ENCODE peak calls at places on chromosomes 1 and 21, in eight cellular contexts. D is H7, X is tibial artery, K is right cardiac atrium, W is colonic mucosa, A is uterus, O is PC-3, G is adipocyte. R is an unnamed sample. For H3K27me3, the result is how much of the 10 kb centered on the place peaks cover.

GRCh38 chr21:15976807-15977206 is 247.0 kb downstream of the USP25 start:
- DNase-seq in D (peak), G (no peak), A (no peak), O (peak), W (no peak), K (no peak), X (no peak), R (no peak)

GRCh38 chr1:185532853-185533252 is 201.3 kb upstream of the HMCN1 start:
- DNase-seq in A (no peak), D (no peak), X (no peak), O (no peak), K (no peak), W (no peak), G (no peak), R (no peak)

GRCh38 chr1:182348916-182349747 is 42.5 kb downstream of the GLUL start:
- DNase-seq in D (no peak), W (no peak), X (peak), G (peak), K (peak), O (no peak), A (peak), R (no peak)

GRCh38 chr1:87154351-87154750 is 174.3 kb upstream of the LMO4 start:
- DNase-seq in O (no peak), G (no peak), D (no peak), A (no peak), W (no peak), X (no peak), K (no peak), R (no peak)

GRCh38 chr1:2835650-2836159 is 34.2 kb upstream of the TTC34 start:
- DNase-seq in D (no peak), K (no peak), A (no peak), X (no peak), G (no peak), O (no peak), W (no peak), R (no peak)

GRCh38 chr1:53562983-53563379 is 103.8 kb downstream of the DMRTB1 start:
- DNase-seq in D (no peak), X (no peak), G (no peak), A (no peak), W (no peak), O (no peak), K (no peak), R (no peak)

GRCh38 chr1:32817815-32818786 is 648 bp downstream of the S100PBP start:
- DNase-seq in X (peak), W (peak), D (peak), G (peak), K (peak), A (peak), O (peak), R (no peak)

GRCh38 chr1:114718661-114719423 is 2.3 kb upstream of the NRAS start:
- DNase-seq in W (no peak), X (no peak), G (no peak), A (no peak), K (no peak), O (peak), D (no peak), R (no peak)

GRCh38 chr1:7442918-7443317 is 328.2 kb upstream of the VAMP3 start:
- DNase-seq in A (no peak), D (no peak), K (no peak), X (no peak), W (no peak), O (no peak), G (no peak), R (no peak)

GRCh38 chr1:222769968-222770620 is 33.1 kb downstream of the FAM177B start:
- DNase-seq in A (no peak), D (no peak), W (no peak), K (no peak), G (no peak), X (no peak), O (peak), R (no peak)

GRCh38 chr1:168907781-168908180 is 178.8 kb upstream of the DPT start:
- DNase-seq in D (no peak), W (no peak), K (no peak), O (peak), A (no peak), X (no peak), G (no peak), R (no peak)

GRCh38 chr1:240804475-240804874 is 192.5 kb upstream of the GREM2 start:
- DNase-seq in G (peak), A (no peak), W (no peak), D (no peak), X (no peak), O (no peak), K (no peak), R (peak)

GRCh38 chr1:41799723-41800122 is 119.0 kb downstream of the HIVEP3 start:
- DNase-seq in A (no peak), O (peak), G (no peak), D (no peak), W (no peak), K (no peak), X (no peak), R (no peak)

GRCh38 chr1:64514197-64514765 is 44.4 kb downstream of the CACHD1 start:
- DNase-seq in G (peak), D (no peak), W (no peak), O (no peak), A (no peak), K (no peak), X (no peak), R (peak)

GRCh38 chr21:32253215-32253641 is 25.6 kb downstream of the MIS18A start:
- DNase-seq in O (no peak), A (peak), K (peak), G (no peak), W (no peak), X (no peak), D (no peak), R (peak)

GRCh38 chr1:61585714-61586113 is 139.2 kb downstream of the TM2D1 start:
- DNase-seq in X (no peak), A (no peak), W (peak), G (peak), O (peak), K (peak), D (no peak), R (no peak)

GRCh38 chr1:159177273-159177907 is 6.0 kb downstream of the CADM3 start:
- DNase-seq in W (peak), D (peak), G (peak), A (peak), O (peak), X (no peak), K (peak), R (peak)

GRCh38 chr1:7991504-7992440 is 30.3 kb downstream of the PARK7 start:
- DNase-seq in W (no peak), K (no peak), D (peak), O (no peak), A (no peak), G (no peak), X (no peak), R (no peak)

GRCh38 chr1:183349201-183349711 is 68.9 kb downstream of the NMNAT2 start:
- DNase-seq in K (peak), G (peak), D (no peak), W (no peak), O (no peak), X (no peak), A (no peak), R (no peak)

GRCh38 chr21:38853421-38853919 is 47.7 kb downstream of the ETS2 start:
- DNase-seq in W (peak), A (no peak), O (peak), X (no peak), K (no peak), G (peak), D (no peak), R (peak)

GRCh38 chr1:191608367-191608766 is 549.9 kb upstream of the RGS18 start:
- DNase-seq in D (no peak), A (no peak), K (no peak), O (peak), W (no peak), X (no peak), G (no peak), R (no peak)

GRCh38 chr1:22704440-22705067 is 6.1 kb upstream of the EPHB2 start:
- DNase-seq in G (peak), D (peak), W (peak), X (peak), A (peak), K (peak), O (peak), R (peak)

GRCh38 chr1:18542351-18542750 is 61.6 kb downstream of the KLHDC7A start:
- DNase-seq in K (no peak), A (no peak), O (no peak), X (no peak), D (no peak), G (no peak), W (no peak), R (no peak)

GRCh38 chr21:28392436-28392835 is 600.2 kb downstream of the LTN1 start:
- DNase-seq in W (no peak), D (no peak), O (no peak), G (no peak), A (no peak), X (no peak), K (no peak), R (no peak)

GRCh38 chr1:178134061-178134460 is 40.2 kb downstream of the RASAL2 start:
- DNase-seq in X (peak), W (peak), G (peak), A (no peak), K (no peak), O (peak), D (no peak), R (peak)

GRCh38 chr1:15157524-15158399 is 4.2 kb downstream of the TMEM51 start:
- DNase-seq in G (no peak), A (no peak), D (no peak), X (no peak), K (no peak), W (no peak), O (no peak), R (no peak)

GRCh38 chr1:39076127-39076798 is 50.1 kb downstream of the NDUFS5 start:
- DNase-seq in W (no peak), O (peak), A (peak), K (peak), G (peak), X (peak), D (no peak), R (no peak)

GRCh38 chr1:184673305-184673704 is 81.4 kb downstream of the EDEM3 start:
- DNase-seq in A (no peak), D (no peak), O (no peak), G (no peak), K (no peak), W (no peak), X (no peak), R (no peak)

GRCh38 chr1:109620396-109620817 is 770 bp downstream of the AMPD2 start:
- DNase-seq in W (peak), G (peak), X (no peak), A (peak), D (peak), K (peak), O (peak), R (no peak)

GRCh38 chr1:206685256-206685748 is 597 bp downstream of the MAPKAPK2 start:
- DNase-seq in A (no peak), X (no peak), K (peak), G (peak), O (peak), D (peak), W (no peak), R (no peak)

GRCh38 chr21:37530901-37531351 is 164.4 kb downstream of the DYRK1A start:
- DNase-seq in D (no peak), W (no peak), A (no peak), X (no peak), G (no peak), K (no peak), O (no peak), R (no peak)

GRCh38 chr21:43303240-43304178 is 123.4 kb downstream of the SIK1 start:
- DNase-seq in G (no peak), K (peak), O (peak), W (no peak), X (no peak), D (no peak), A (no peak), R (no peak)

GRCh38 chr1:193216920-193217319 is 30.5 kb upstream of the B3GALT2 start:
- DNase-seq in A (no peak), X (no peak), W (no peak), K (peak), D (peak), G (no peak), O (no peak), R (no peak)

GRCh38 chr1:107782192-107782845 is 182.7 kb downstream of the VAV3 start:
- DNase-seq in G (peak), O (peak), A (no peak), K (no peak), W (peak), X (no peak), D (peak), R (peak)

GRCh38 chr1:11697188-11697892 is 5.8 kb downstream of the DRAXIN start:
- DNase-seq in X (no peak), D (peak), G (no peak), O (no peak), A (no peak), K (no peak), W (no peak), R (no peak)
- H3K27me3 ChIP-seq in X (half or more), D (under half), G (half or more), O (under half), A (under half), K (under half), W (under half), R (half or more)

GRCh38 chr1:63317007-63317813 is 5.2 kb upstream of the FOXD3 start:
- DNase-seq in D (peak), X (no peak), O (peak), G (peak), W (peak), K (peak), A (no peak), R (no peak)
- H3K27me3 ChIP-seq in D (under half), X (half or more), O (under half), G (half or more), W (half or more), K (under half), A (under half), R (half or more)

DNA sequence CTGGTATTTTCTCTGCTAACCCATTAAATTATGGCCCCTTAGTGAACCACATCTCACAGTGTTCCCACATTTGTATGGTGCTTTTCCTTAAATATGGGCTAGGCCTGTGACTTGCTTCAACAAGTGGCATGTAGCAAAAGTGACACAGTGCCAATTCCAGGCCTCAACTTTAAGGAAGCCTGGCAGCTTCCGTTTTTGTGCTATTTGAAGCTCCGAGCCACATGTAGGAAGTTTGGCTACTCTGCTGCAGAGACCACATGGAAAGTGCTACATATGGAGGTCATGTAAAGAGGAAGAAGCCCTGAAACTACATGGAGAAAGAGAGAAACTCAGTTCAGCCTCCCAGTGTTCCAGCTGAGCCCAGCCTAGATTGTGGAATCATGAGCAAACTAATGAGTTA is 28.5 kb upstream of the DR1 start:
- DNase-seq in X (peak), G (no peak), O (no peak), A (no peak), W (no peak), K (peak), D (no peak), R (no peak)
- H3K27me3 ChIP-seq in X (under half), G (under half), O (under half), A (under half), W (under half), K (under half), D (under half), R (under half)

GRCh38 chr1:25522240-25522639 is 21.2 kb upstream of the LDLRAP1 start:
- DNase-seq in A (no peak), D (peak), K (no peak), W (no peak), X (no peak), G (no peak), O (no peak), R (no peak)

GRCh38 chr1:25520446-25521061 is 22.9 kb upstream of the LDLRAP1 start:
- DNase-seq in A (peak), O (peak), X (peak), D (peak), W (peak), G (peak), K (peak), R (peak)

GRCh38 chr1:25516686-25517085 is 26.7 kb upstream of the LDLRAP1 start:
- DNase-seq in G (no peak), K (no peak), X (no peak), O (no peak), A (no peak), D (no peak), W (no peak), R (no peak)

GRCh38 chr1:25517476-25518394 is 25.7 kb upstream of the LDLRAP1 start:
- DNase-seq in G (no peak), K (no peak), W (no peak), X (no peak), O (no peak), A (no peak), D (peak), R (no peak)

GRCh38 chr1:25519624-25520023 is 23.8 kb upstream of the LDLRAP1 start:
- DNase-seq in K (no peak), G (peak), A (no peak), D (peak), X (no peak), W (no peak), O (peak), R (no peak)
- H3K27me3 ChIP-seq in K (under half), G (under half), A (under half), D (under half), X (under half), W (under half), O (under half), R (under half)

GRCh38 chr1:47443530-47444316 is 5.9 kb downstream of the FOXD2 start:
- DNase-seq in K (no peak), X (no peak), W (peak), G (no peak), O (no peak), A (no peak), D (peak), R (no peak)
- H3K27me3 ChIP-seq in K (under half), X (half or more), W (under half), G (half or more), O (under half), A (under half), D (half or more), R (half or more)

GRCh38 chr21:44890338-44890931 is 16.9 kb upstream of the PTTG1IP start:
- DNase-seq in G (no peak), W (no peak), D (no peak), A (no peak), X (no peak), K (peak), O (no peak), R (no peak)

GRCh38 chr21:44892095-44892494 is 18.6 kb upstream of the PTTG1IP start:
- DNase-seq in X (no peak), O (no peak), W (no peak), D (no peak), A (no peak), G (no peak), K (peak), R (no peak)

GRCh38 chr21:44890961-44891541 is 17.6 kb upstream of the PTTG1IP start:
- DNase-seq in G (no peak), A (no peak), X (no peak), O (no peak), K (peak), D (no peak), W (no peak), R (no peak)

GRCh38 chr21:44892536-44893277 is 19.2 kb upstream of the PTTG1IP start:
- DNase-seq in G (peak), W (peak), K (peak), A (peak), X (peak), O (peak), D (peak), R (no peak)

GRCh38 chr21:44891631-44892031 is 18.1 kb upstream of the PTTG1IP start:
- DNase-seq in G (no peak), W (no peak), K (peak), D (no peak), X (no peak), A (no peak), O (no peak), R (no peak)
- H3K27me3 ChIP-seq in G (half or more), W (under half), K (under half), D (under half), X (under half), A (under half), O (under half), R (under half)

R was measured in AG04450.